ENCODE peak calls at places on chromosome 12, in nine cellular contexts. K is activated CD4-positive, alpha-beta T cell treated with anti-CD3 and anti-CD28 coated beads, Interleukin-2, amount 50 U/mL, for 48 hours; J is T47D; B is left colon; D is hepatocyte; S is head of caudate nucleus; I is iris pigment epithelial cell; Z is memory B cell; W is endothelial cell. U is an unnamed sample.
A peak's percentile ranks its signal among the peaks of the same experiment; 100 is the strongest.

GRCh38 chr12:76586764-76587395 is 27.3 kb upstream of the OSBPL8 start:
- DNase-seq in K (no peak), J (no peak), B (peak; percentile 16), D (peak; percentile 19), S (peak; percentile 20), I (peak; percentile 70), Z (peak; percentile 40), W (peak; percentile 16), U (peak; percentile 80)

GRCh38 chr12:104499668-104500328 is 43.0 kb downstream of the CHST11 start:
- DNase-seq in K (no peak), J (no peak), B (no peak), D (no peak), S (no peak), I (no peak), Z (no peak), W (no peak), U (no peak)

GRCh38 chr12:118185602-118186397 is 49.9 kb downstream of the PEBP1 start:
- DNase-seq in K (no peak), J (no peak), B (no peak), D (no peak), S (no peak), I (no peak), Z (no peak), W (no peak), U (no peak)

GRCh38 chr12:65624554-65625086 is 199.7 kb upstream of the HMGA2 start:
- DNase-seq in K (no peak), J (no peak), B (no peak), D (no peak), S (no peak), I (no peak), Z (no peak), W (no peak), U (no peak)

GRCh38 chr12:106345739-106346138 is 11.8 kb upstream of the POLR3B start:
- DNase-seq in K (no peak), J (peak; percentile 51), B (peak; percentile 14), D (peak; percentile 73), S (peak; percentile 43), I (peak; percentile 67), Z (no peak), W (peak; percentile 53), U (peak; percentile 49)

GRCh38 chr12:3455312-3455711 is 35.7 kb upstream of the PRMT8 start:
- DNase-seq in K (no peak), J (no peak), B (no peak), D (no peak), S (no peak), I (no peak), Z (no peak), W (no peak), U (no peak)

GRCh38 chr12:27024291-27024690 is 1.9 kb downstream of the MED21 start:
- DNase-seq in K (no peak), J (no peak), B (no peak), D (no peak), S (no peak), I (no peak), Z (no peak), W (no peak), U (peak; percentile 64)

GRCh38 chr12:104801005-104801404 is 157.1 kb downstream of the SLC41A2 start:
- DNase-seq in K (no peak), J (no peak), B (no peak), D (no peak), S (no peak), I (no peak), Z (no peak), W (no peak), U (no peak)

GRCh38 chr12:50979369-50980052 is 27.2 kb downstream of the HIGD1C start:
- DNase-seq in K (peak; percentile 41), J (no peak), B (no peak), D (no peak), S (no peak), I (no peak), Z (no peak), W (no peak), U (no peak)

GRCh38 chr12:123681605-123682004 is 10.7 kb downstream of the TCTN2 start:
- DNase-seq in K (no peak), J (no peak), B (no peak), D (no peak), S (no peak), I (no peak), Z (no peak), W (no peak), U (no peak)

GRCh38 chr12:92977326-92977725 is 48.2 kb upstream of the EEA1 start:
- DNase-seq in K (no peak), J (no peak), B (no peak), D (no peak), S (no peak), I (no peak), Z (no peak), W (no peak), U (no peak)

GRCh38 chr12:105281694-105282049 is 45.7 kb upstream of the APPL2 start:
- DNase-seq in K (no peak), J (no peak), B (no peak), D (peak; percentile 31), S (no peak), I (no peak), Z (no peak), W (no peak), U (no peak)